ENCODE peak calls at places on chromosomes 3 and 15, in seven cellular contexts. E, O, Z, A, G, I and C are unnamed samples.
A peak's percentile ranks its signal among the peaks of the same experiment; 100 is the strongest.

GRCh38 chr3:134934933-134935332 is 139.9 kb downstream of the EPHB1 start:
- DNase-seq in O (no peak), I (no peak), G (no peak), E (no peak), Z (no peak), A (no peak), C (no peak)

GRCh38 chr3:134369861-134370596 is 4.2 kb downstream of the AMOTL2 start:
- DNase-seq in E (peak; percentile 33), Z (no peak), A (no peak), G (no peak), I (no peak), O (no peak), C (no peak)

GRCh38 chr3:14177580-14178246 is 688 bp downstream of the XPC start:
- DNase-seq in I (no peak), E (no peak), O (peak; percentile 5), A (no peak), Z (no peak), G (no peak), C (no peak)

GRCh38 chr15:63833246-63833696 is 477 bp downstream of the HERC1 start:
- DNase-seq in A (peak; percentile 1), I (no peak), Z (no peak), E (peak; percentile 75), G (peak; percentile 65), O (peak; percentile 58), C (peak; percentile 76)

GRCh38 chr15:38189651-38190280 is 62.9 kb upstream of the SPRED1 start:
- DNase-seq in Z (no peak), A (no peak), G (no peak), O (no peak), E (no peak), I (no peak), C (no peak)

GRCh38 chr15:74788716-74789151 is 6.9 kb downstream of the CSK start:
- DNase-seq in Z (no peak), I (no peak), O (peak; percentile 69), A (peak; percentile 47), E (no peak), G (peak; percentile 60), C (no peak)

GRCh38 chr3:25471081-25471768 is 43.2 kb downstream of the RARB start:
- DNase-seq in A (no peak), Z (no peak), O (no peak), G (no peak), I (no peak), E (no peak), C (no peak)

GRCh38 chr3:16460886-16461285 is 52.6 kb downstream of the RFTN1 start:
- DNase-seq in A (no peak), I (no peak), O (no peak), E (no peak), Z (no peak), G (no peak), C (no peak)

GRCh38 chr3:158991146-158991705 is 189.4 kb downstream of the MFSD1 start:
- DNase-seq in G (peak; percentile 90), I (no peak), A (no peak), O (no peak), Z (no peak), E (no peak), C (no peak)

GRCh38 chr15:77033417-77033728 is 37.5 kb downstream of the TSPAN3 start:
- DNase-seq in G (no peak), E (no peak), I (no peak), A (no peak), Z (no peak), O (no peak), C (no peak)

GRCh38 chr3:60081381-60082095 is 1031.7 kb upstream of the CFAP20DC start:
- DNase-seq in E (no peak), Z (no peak), G (no peak), I (no peak), O (no peak), A (no peak), C (no peak)

GRCh38 chr15:52819253-52819652 is 29.1 kb upstream of the ONECUT1 start:
- DNase-seq in O (no peak), E (no peak), A (no peak), I (no peak), G (no peak), Z (no peak), C (no peak)

GRCh38 chr3:186598108-186598784 is 14.6 kb upstream of the AHSG start:
- DNase-seq in G (no peak), Z (no peak), O (no peak), A (no peak), E (peak; percentile 80), I (no peak), C (peak; percentile 84)

GRCh38 chr3:72299321-72299802 is 514.4 kb upstream of the PROK2 start:
- DNase-seq in E (no peak), G (no peak), Z (no peak), O (no peak), I (no peak), A (no peak), C (no peak)

GRCh38 chr3:192906940-192907339 is 10.7 kb downstream of the MB21D2 start:
- DNase-seq in A (no peak), O (no peak), I (no peak), E (no peak), G (no peak), Z (no peak), C (no peak)

GRCh38 chr3:188343894-188344293 is 189.9 kb downstream of the LPP start:
- DNase-seq in E (no peak), Z (no peak), I (no peak), G (no peak), A (no peak), O (no peak), C (no peak)